ENCODE peak calls at places on chromosome 9, in four cellular contexts. One of them, this sample, is unnamed.
A peak's percentile ranks its signal among the peaks of the same experiment; 100 is the strongest.

GRCh38 chr9:16705121-16705604 is 165.3 kb downstream of the BNC2 start:
- DNase-seq in H9: peak; percentile 75
- DNase-seq in IMR-90: peak; percentile 97
- DNase-seq in H1: peak; percentile 70
- DNase-seq in this sample: peak; percentile 96

GRCh38 chr9:76302947-76303550 is 91.2 kb downstream of the RFK start:
- DNase-seq in H9: no peak
- DNase-seq in IMR-90: peak; percentile 72
- DNase-seq in H1: no peak
- DNase-seq in this sample: peak; percentile 58

GRCh38 chr9:96187108-96187695 is 114.8 kb downstream of the HSD17B3 start:
- DNase-seq in H9: no peak
- DNase-seq in IMR-90: no peak
- DNase-seq in H1: no peak
- DNase-seq in this sample: no peak

GRCh38 chr9:30507166-30507565 is 1877.3 kb upstream of the ACO1 start:
- DNase-seq in H9: no peak
- DNase-seq in IMR-90: no peak
- DNase-seq in H1: no peak
- DNase-seq in this sample: no peak

GRCh38 chr9:23779220-23779619 is 46.8 kb downstream of the ELAVL2 start:
- DNase-seq in H9: peak; percentile 39
- DNase-seq in IMR-90: no peak
- DNase-seq in H1: no peak
- DNase-seq in this sample: no peak

GRCh38 chr9:126763130-126763764 is 41.6 kb upstream of the ZBTB43 start:
- DNase-seq in H9: peak; percentile 54
- DNase-seq in IMR-90: no peak
- DNase-seq in H1: no peak
- DNase-seq in this sample: no peak

GRCh38 chr9:131046581-131047202 is 37.7 kb downstream of the LAMC3 start:
- DNase-seq in H9: peak; percentile 83
- DNase-seq in IMR-90: peak; percentile 49
- DNase-seq in H1: peak; percentile 46
- DNase-seq in this sample: peak; percentile 67

GRCh38 chr9:21611896-21612295 is 129.8 kb upstream of the IFNE start:
- DNase-seq in H9: no peak
- DNase-seq in IMR-90: no peak
- DNase-seq in H1: no peak
- DNase-seq in this sample: no peak

GRCh38 chr9:19431361-19432171 is 22.8 kb downstream of the ACER2 start:
- DNase-seq in H9: no peak
- DNase-seq in IMR-90: no peak
- DNase-seq in H1: no peak
- DNase-seq in this sample: no peak

GRCh38 chr9:110891760-110892159 is 146.5 kb downstream of the LPAR1 start:
- DNase-seq in H9: no peak
- DNase-seq in IMR-90: peak; percentile 75
- DNase-seq in H1: no peak
- DNase-seq in this sample: no peak

GRCh38 chr9:101673642-101674041 is 64.8 kb downstream of the GRIN3A start:
- DNase-seq in H9: no peak
- DNase-seq in IMR-90: no peak
- DNase-seq in H1: no peak
- DNase-seq in this sample: no peak

GRCh38 chr9:86434039-86434726 is 80.0 kb upstream of the TUT7 start:
- DNase-seq in H9: no peak
- DNase-seq in IMR-90: peak; percentile 79
- DNase-seq in H1: no peak
- DNase-seq in this sample: peak; percentile 80

GRCh38 chr9:126620478-126620877 is 6.8 kb downstream of the LMX1B start:
- DNase-seq in H9: no peak
- DNase-seq in IMR-90: no peak
- DNase-seq in H1: no peak
- DNase-seq in this sample: no peak

GRCh38 chr9:94672811-94673487 is 33.6 kb upstream of the FBP1 start:
- DNase-seq in H9: no peak
- DNase-seq in IMR-90: peak; percentile 67
- DNase-seq in H1: no peak
- DNase-seq in this sample: peak; percentile 59

GRCh38 chr9:35102465-35102768 is 514 bp downstream of the STOML2 start:
- DNase-seq in H9: peak; percentile 35
- DNase-seq in IMR-90: peak; percentile 20
- DNase-seq in H1: no peak
- DNase-seq in this sample: peak; percentile 62

GRCh38 chr9:117546894-117547293 is 132.0 kb upstream of the ASTN2 start:
- DNase-seq in H9: peak; percentile 30
- DNase-seq in IMR-90: no peak
- DNase-seq in H1: no peak
- DNase-seq in this sample: no peak

GRCh38 chr9:71608825-71609452 is 159.4 kb downstream of the CEMIP2 start:
- DNase-seq in H9: peak; percentile 45
- DNase-seq in IMR-90: peak; percentile 19
- DNase-seq in H1: no peak
- DNase-seq in this sample: no peak

GRCh38 chr9:98341157-98342102 is 86.0 kb upstream of the TBC1D2 start:
- DNase-seq in H9: no peak
- DNase-seq in IMR-90: no peak
- DNase-seq in H1: no peak
- DNase-seq in this sample: no peak

GRCh38 chr9:8924529-8924928 is 1125.0 kb upstream of the DMAC1 start:
- DNase-seq in H9: no peak
- DNase-seq in IMR-90: no peak
- DNase-seq in H1: no peak
- DNase-seq in this sample: peak; percentile 28

GRCh38 chr9:80787636-80788035 is 901.7 kb downstream of the TLE1 start:
- DNase-seq in H9: no peak
- DNase-seq in IMR-90: no peak
- DNase-seq in H1: no peak
- DNase-seq in this sample: no peak

GRCh38 chr9:89606567-89607311 is 1.9 kb downstream of the GADD45G start:
- DNase-seq in H9: peak; percentile 52
- DNase-seq in IMR-90: peak; percentile 28
- DNase-seq in H1: no peak
- DNase-seq in this sample: peak; percentile 50

GRCh38 chr9:115891929-115892328 is 261.7 kb upstream of the PAPPA start:
- DNase-seq in H9: no peak
- DNase-seq in IMR-90: peak; percentile 86
- DNase-seq in H1: no peak
- DNase-seq in this sample: peak; percentile 32

GRCh38 chr9:114370251-114370984 is 17.4 kb downstream of the AKNA start:
- DNase-seq in H9: peak; percentile 74
- DNase-seq in IMR-90: no peak
- DNase-seq in H1: no peak
- DNase-seq in this sample: no peak

GRCh38 chr9:125260564-125260963 is 1.1 kb upstream of the GAPVD1 start:
- DNase-seq in H9: no peak
- DNase-seq in IMR-90: peak; percentile 54
- DNase-seq in H1: no peak
- DNase-seq in this sample: no peak

GRCh38 chr9:133130721-133131244 is 9.7 kb upstream of the RALGDS start:
- DNase-seq in H9: no peak
- DNase-seq in IMR-90: no peak
- DNase-seq in H1: no peak
- DNase-seq in this sample: no peak
- H2AK5ac ChIP-seq in H9: no peak overlapping the region
- H2AK5ac ChIP-seq in IMR-90: no peak overlapping the region
- H2AK5ac ChIP-seq in H1: no peak overlapping the region
- H2AK5ac ChIP-seq in this sample: no peak overlapping the region

GRCh38 chr9:129111143-129111761 is at the start of gene PTPA:
- DNase-seq in H9: peak; percentile 86
- DNase-seq in IMR-90: peak; percentile 85
- DNase-seq in H1: peak; percentile 69
- DNase-seq in this sample: peak; percentile 85
- H2AK5ac ChIP-seq in H9: no peak within 1 kb of the TSS
- H2AK5ac ChIP-seq in IMR-90: peak within 1 kb of the TSS; percentile 99
- H2AK5ac ChIP-seq in H1: no peak within 1 kb of the TSS
- H2AK5ac ChIP-seq in this sample: peak within 1 kb of the TSS; percentile 88

GRCh38 chr9:136304456-136304855 is 562 bp upstream of the CCDC187 start:
- DNase-seq in H9: no peak
- DNase-seq in IMR-90: no peak
- DNase-seq in H1: no peak
- DNase-seq in this sample: no peak

GRCh38 chr9:136305822-136306690 is 2.2 kb upstream of the CCDC187 start:
- DNase-seq in H9: no peak
- DNase-seq in IMR-90: no peak
- DNase-seq in H1: no peak
- DNase-seq in this sample: no peak

GRCh38 chr9:136303825-136304416 is at the start of gene CCDC187:
- DNase-seq in H9: no peak
- DNase-seq in IMR-90: no peak
- DNase-seq in H1: no peak
- DNase-seq in this sample: no peak

GRCh38 chr9:136303066-136303824 is 649 bp downstream of the CCDC187 start:
- DNase-seq in H9: no peak
- DNase-seq in IMR-90: no peak
- DNase-seq in H1: no peak
- DNase-seq in this sample: no peak

GRCh38 chr9:136304981-136305380 is 1.1 kb upstream of the CCDC187 start:
- DNase-seq in H9: no peak
- DNase-seq in IMR-90: no peak
- DNase-seq in H1: no peak
- DNase-seq in this sample: no peak
- H2AK5ac ChIP-seq in H9: no peak overlapping the region
- H2AK5ac ChIP-seq in IMR-90: no peak overlapping the region
- H2AK5ac ChIP-seq in H1: no peak overlapping the region
- H2AK5ac ChIP-seq in this sample: no peak overlapping the region

GRCh38 chr9:136254381-136255165 is 9.0 kb upstream of the QSOX2 start:
- DNase-seq in H9: no peak
- DNase-seq in IMR-90: no peak
- DNase-seq in H1: no peak
- DNase-seq in this sample: no peak
- H2AK5ac ChIP-seq in H9: no peak overlapping the region
- H2AK5ac ChIP-seq in IMR-90: no peak overlapping the region
- H2AK5ac ChIP-seq in H1: no peak overlapping the region
- H2AK5ac ChIP-seq in this sample: no peak overlapping the region

DNA sequence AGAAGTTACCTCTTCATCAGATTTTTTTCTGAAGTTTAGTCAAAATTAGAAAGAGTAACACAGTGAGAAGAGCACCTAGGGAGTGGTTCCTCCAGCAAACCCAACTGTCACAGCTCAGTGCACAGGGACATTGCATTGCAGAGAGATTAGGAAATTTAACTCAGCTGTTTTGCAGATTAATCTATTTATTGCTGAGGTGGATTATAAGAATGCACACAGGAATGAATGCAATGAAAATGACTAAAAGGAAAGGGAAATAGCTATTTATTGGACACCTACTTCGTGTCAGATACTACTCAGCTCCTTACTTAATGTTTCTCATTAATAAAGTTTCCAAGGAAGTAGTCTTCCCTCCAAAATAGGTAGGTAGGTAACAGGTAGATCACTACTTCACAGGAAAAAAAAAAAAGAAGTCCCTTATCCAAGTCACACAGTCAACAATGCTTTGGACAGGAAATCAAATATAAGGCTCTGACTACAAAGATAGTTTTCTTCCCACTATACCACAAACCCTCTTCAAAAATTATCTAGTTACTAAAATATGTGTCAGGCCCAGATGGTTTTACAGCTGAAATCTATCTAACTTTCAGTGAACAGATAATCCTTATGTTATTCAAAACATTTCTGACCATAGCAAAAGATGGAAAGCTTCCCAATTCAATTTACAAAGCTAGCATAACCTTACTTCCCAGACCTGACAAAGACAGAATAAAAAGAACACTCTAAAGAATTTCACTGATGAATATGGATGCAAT is 442.2 kb upstream of the MPDZ start:
- DNase-seq in H9: no peak
- DNase-seq in IMR-90: peak; percentile 75
- DNase-seq in H1: no peak
- DNase-seq in this sample: no peak
- H2AK5ac ChIP-seq in H9: no peak overlapping the region
- H2AK5ac ChIP-seq in IMR-90: no peak overlapping the region
- H2AK5ac ChIP-seq in H1: no peak overlapping the region
- H2AK5ac ChIP-seq in this sample: no peak overlapping the region

DNA sequence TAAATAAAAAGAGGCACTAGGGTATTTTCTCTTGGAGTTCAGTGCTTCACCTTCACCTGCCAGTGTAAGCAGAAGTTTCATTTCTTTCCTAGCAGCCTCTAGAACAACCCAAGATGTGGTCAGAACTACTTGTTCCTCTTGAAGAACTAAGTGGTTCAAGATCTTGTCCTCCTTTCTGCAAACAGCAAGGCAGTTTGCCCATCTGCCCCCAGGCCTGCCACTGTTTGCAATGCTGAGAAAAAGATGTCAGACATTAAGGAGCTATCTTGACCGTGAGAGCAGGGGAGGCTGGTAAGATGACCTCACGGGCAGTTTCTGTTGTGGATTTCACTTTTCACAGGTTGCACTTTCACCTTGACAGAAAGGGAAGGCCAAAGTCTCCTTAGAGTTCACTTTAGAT is 52.0 kb upstream of the KLF4 start:
- DNase-seq in H9: no peak
- DNase-seq in IMR-90: no peak
- DNase-seq in H1: no peak
- DNase-seq in this sample: no peak
- H2AK5ac ChIP-seq in H9: no peak overlapping the region
- H2AK5ac ChIP-seq in IMR-90: no peak overlapping the region
- H2AK5ac ChIP-seq in H1: no peak overlapping the region
- H2AK5ac ChIP-seq in this sample: no peak overlapping the region

DNA sequence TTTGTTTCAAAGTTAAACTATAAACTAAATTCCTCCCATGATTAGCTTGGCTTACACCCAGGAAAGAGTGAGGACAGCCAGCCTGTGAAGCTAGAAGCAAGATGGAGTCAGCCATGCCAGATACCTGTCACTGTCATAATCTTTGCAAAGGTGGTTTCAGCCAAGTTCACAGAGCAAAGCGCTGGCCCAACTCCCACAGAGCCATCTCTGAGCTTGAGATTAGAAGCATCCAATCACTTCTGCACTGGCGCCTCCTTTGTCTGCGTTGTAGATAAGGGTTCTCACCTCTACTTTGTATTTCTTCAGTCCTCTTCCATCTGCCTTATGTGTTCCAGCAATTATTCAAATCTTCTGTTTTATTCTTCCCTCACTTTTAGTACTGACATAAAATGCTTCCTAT is 119.4 kb upstream of the ACO1 start:
- DNase-seq in H9: no peak
- DNase-seq in IMR-90: no peak
- DNase-seq in H1: no peak
- DNase-seq in this sample: no peak
- H2AK5ac ChIP-seq in H9: no peak overlapping the region
- H2AK5ac ChIP-seq in IMR-90: no peak overlapping the region
- H2AK5ac ChIP-seq in H1: no peak overlapping the region
- H2AK5ac ChIP-seq in this sample: no peak overlapping the region